ENCODE peak calls at places on chromosome 7, in four cellular contexts. W is CD4-positive, CD25-positive, alpha-beta regulatory T cell; Q is CD4-positive, alpha-beta memory T cell; T is psoas muscle. B is an unnamed sample.

GRCh38 chr7:73841689-73842247 is 548 bp downstream of the METTL27 start:
- DNase-seq in W (no peak), T (no peak), Q (no peak), B (no peak)

GRCh38 chr7:5646846-5647245 is 134.6 kb downstream of the RNF216 start:
- DNase-seq in W (no peak), Q (no peak), T (no peak), B (no peak)

GRCh38 chr7:111827863-111828504 is 265.7 kb upstream of the IMMP2L start:
- DNase-seq in T (no peak), W (no peak), Q (no peak), B (no peak)

GRCh38 chr7:135414208-135414607 is 95.7 kb downstream of the CNOT4 start:
- DNase-seq in T (no peak), Q (no peak), W (no peak), B (no peak)

GRCh38 chr7:33248663-33249062 is 119.3 kb downstream of the BBS9 start:
- DNase-seq in Q (no peak), T (no peak), W (no peak), B (no peak)

GRCh38 chr7:64876792-64877713 is 26.0 kb upstream of the ZNF273 start:
- DNase-seq in Q (peak; percentile 62), W (peak; percentile 56), T (peak; percentile 68), B (peak; percentile 47)

GRCh38 chr7:266851-267840 is 22.8 kb upstream of the FOXL3 start:
- DNase-seq in T (peak; percentile 30), Q (no peak), W (no peak), B (no peak)

GRCh38 chr7:924541-925231 is 29.8 kb downstream of the ADAP1 start:
- DNase-seq in T (no peak), Q (no peak), W (peak; percentile 69), B (no peak)

GRCh38 chr7:69517985-69518731 is 80.1 kb upstream of the AUTS2 start:
- DNase-seq in Q (no peak), T (peak; percentile 30), W (no peak), B (no peak)

GRCh38 chr7:42662862-42663261 is 249.0 kb downstream of the C7orf25 start:
- DNase-seq in T (no peak), W (no peak), Q (no peak), B (no peak)

GRCh38 chr7:136868496-136869005 is at the start of gene CHRM2:
- DNase-seq in Q (no peak), T (no peak), W (no peak), B (no peak)

GRCh38 chr7:123865517-123866117 is 20.6 kb downstream of the HYAL4 start:
- DNase-seq in W (peak; percentile 73), T (no peak), Q (peak; percentile 38), B (peak; percentile 7)

GRCh38 chr7:155848691-155849690 is 36.7 kb upstream of the SHH start:
- DNase-seq in Q (no peak), W (no peak), T (no peak), B (no peak)

GRCh38 chr7:151853896-151854807 is 22.8 kb downstream of the PRKAG2 start:
- DNase-seq in Q (no peak), T (peak; percentile 75), W (no peak), B (no peak)

GRCh38 chr7:96426027-96426426 is 104.1 kb upstream of the SLC25A13 start:
- DNase-seq in W (no peak), T (no peak), Q (no peak), B (no peak)

GRCh38 chr7:127922661-127923060 is 108.6 kb downstream of the LRRC4 start:
- DNase-seq in W (no peak), Q (no peak), T (no peak), B (no peak)
- H3K4me1 ChIP-seq in W (no peaks in the 10 kb centered on the region), Q (no peaks in the 10 kb centered on the region), T (no peaks in the 10 kb centered on the region), B (no peaks in the 10 kb centered on the region)

GRCh38 chr7:104123786-104124185 is 84.0 kb downstream of the ORC5 start:
- DNase-seq in T (no peak), W (no peak), Q (no peak), B (no peak)

GRCh38 chr7:104126411-104126841 is 81.4 kb downstream of the ORC5 start:
- DNase-seq in W (no peak), T (no peak), Q (no peak), B (no peak)

GRCh38 chr7:104127204-104127603 is 80.6 kb downstream of the ORC5 start:
- DNase-seq in Q (no peak), W (no peak), T (no peak), B (no peak)

GRCh38 chr7:104124469-104124868 is 83.3 kb downstream of the ORC5 start:
- DNase-seq in W (no peak), T (no peak), Q (no peak), B (no peak)

DNA sequence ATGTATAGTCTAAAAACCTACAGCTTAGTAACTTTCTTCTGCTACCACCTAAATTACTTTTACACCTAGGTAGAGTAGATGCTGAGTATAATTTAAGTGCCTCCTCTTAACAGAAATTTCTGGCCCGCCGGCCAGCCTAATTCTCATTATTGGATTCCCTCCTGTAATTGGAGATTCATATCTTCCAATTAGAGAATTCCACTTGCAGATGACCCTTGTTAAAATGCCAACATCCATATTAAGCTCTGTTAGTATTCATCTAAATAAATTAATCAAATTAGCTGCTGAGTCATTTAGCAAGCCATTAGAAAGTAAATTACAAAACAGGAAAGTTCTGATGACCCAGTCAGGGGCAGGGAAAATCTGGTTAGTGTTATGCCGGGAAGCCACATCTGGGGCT is 82.9 kb downstream of the ORC5 start:
- DNase-seq in T (no peak), Q (no peak), W (no peak), B (no peak)
- H3K4me1 ChIP-seq in T (peaks cover 11% of the 10 kb centered on the region), Q (no peaks in the 10 kb centered on the region), W (no peaks in the 10 kb centered on the region), B (no peaks in the 10 kb centered on the region)

DNA sequence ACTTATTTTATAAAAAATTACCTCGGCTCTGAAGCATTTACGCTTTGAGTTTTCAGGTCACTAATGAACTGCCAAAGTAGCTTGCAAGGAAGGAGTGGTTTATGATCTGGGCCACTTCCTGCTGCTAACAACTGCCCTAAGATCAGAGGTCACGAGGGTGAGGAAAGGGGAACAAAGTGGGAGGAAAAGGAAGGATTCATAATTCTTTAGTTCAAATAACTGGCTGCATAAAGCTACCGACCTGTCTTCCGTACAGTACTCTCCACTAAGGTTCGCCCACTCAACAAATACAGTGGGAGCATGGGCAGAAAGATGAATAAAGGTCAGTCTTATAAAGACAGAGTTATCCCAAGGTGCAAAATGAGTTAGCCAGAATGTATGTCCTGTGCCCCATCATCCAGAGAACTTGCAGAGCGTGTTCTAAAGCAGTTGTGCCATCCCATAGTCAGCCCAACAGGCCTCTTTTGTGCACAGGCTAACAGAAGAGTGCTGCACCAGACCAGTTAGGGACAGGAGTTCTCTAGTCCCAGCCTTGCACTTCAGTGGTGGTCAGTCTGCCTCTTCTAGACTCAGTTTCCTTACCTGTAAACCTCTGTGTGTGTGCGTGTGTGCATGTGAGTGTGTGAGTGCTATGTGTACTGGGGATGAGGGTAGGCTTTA is 65.9 kb downstream of the CREB3L2 start:
- DNase-seq in Q (peak; percentile 11), T (no peak), W (peak; percentile 61), B (peak; percentile 17)
- H3K4me1 ChIP-seq in Q (peaks cover 35% of the 10 kb centered on the region), T (peaks cover 44% of the 10 kb centered on the region), W (peaks cover 31% of the 10 kb centered on the region), B (peaks cover 21% of the 10 kb centered on the region)

DNA sequence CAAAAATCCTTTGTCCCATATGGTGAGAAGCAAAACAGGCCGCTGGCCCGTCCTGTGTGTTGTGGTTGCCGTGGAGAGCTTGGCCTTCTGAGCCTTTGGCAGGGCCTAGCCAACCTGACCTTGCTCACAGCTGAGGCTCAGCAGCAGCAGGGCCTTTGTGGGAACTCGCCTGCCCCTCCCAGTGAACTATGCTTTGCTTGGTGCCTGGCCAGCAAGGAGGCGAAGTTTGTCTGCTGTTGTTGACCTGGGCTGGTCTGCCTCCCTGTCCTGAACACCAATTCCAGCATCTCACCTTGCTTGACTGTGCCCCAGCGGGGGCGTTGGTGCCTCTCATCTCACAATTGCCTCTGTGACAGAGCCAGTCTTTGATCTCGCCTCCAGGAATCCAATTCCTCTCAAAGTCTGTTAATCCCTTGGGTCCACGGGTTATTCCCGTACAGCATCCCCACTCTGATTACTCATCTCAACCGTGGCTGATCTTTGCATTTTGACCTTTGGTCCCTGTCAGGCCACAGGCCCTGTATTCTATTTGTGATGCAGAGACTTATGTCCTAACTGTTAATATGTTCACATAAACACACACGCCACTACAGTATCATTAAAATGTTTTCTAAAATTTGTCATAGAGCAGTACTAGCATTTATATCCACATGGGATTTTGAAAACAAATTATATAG is 22.6 kb downstream of the EPDR1 start:
- DNase-seq in T (peak; percentile 74), W (no peak), Q (no peak), B (no peak)
- H3K4me1 ChIP-seq in T (peaks cover 44% of the 10 kb centered on the region), W (no peaks in the 10 kb centered on the region), Q (no peaks in the 10 kb centered on the region), B (no peaks in the 10 kb centered on the region)

GRCh38 chr7:129859188-129859587 is 93.6 kb downstream of the UBE2H start:
- DNase-seq in W (no peak), Q (no peak), T (no peak), B (no peak)
- H3K4me1 ChIP-seq in W (peaks cover 7% of the 10 kb centered on the region), Q (peaks cover 50% of the 10 kb centered on the region), T (peaks cover 78% of the 10 kb centered on the region), B (peaks cover 2% of the 10 kb centered on the region)

GRCh38 chr7:127362364-127363027 is 30.0 kb downstream of the ZNF800 start:
- DNase-seq in T (no peak), Q (no peak), W (no peak), B (no peak)

GRCh38 chr7:127361736-127362135 is 30.8 kb downstream of the ZNF800 start:
- DNase-seq in T (no peak), W (no peak), Q (no peak), B (no peak)

GRCh38 chr7:127353897-127354296 is 38.6 kb downstream of the ZNF800 start:
- DNase-seq in W (no peak), T (no peak), Q (no peak), B (no peak)

GRCh38 chr7:127359011-127359410 is 33.5 kb downstream of the ZNF800 start:
- DNase-seq in T (no peak), W (no peak), Q (no peak), B (no peak)
- H3K4me1 ChIP-seq in T (no peaks in the 10 kb centered on the region), W (no peaks in the 10 kb centered on the region), Q (no peaks in the 10 kb centered on the region), B (no peaks in the 10 kb centered on the region)

DNA sequence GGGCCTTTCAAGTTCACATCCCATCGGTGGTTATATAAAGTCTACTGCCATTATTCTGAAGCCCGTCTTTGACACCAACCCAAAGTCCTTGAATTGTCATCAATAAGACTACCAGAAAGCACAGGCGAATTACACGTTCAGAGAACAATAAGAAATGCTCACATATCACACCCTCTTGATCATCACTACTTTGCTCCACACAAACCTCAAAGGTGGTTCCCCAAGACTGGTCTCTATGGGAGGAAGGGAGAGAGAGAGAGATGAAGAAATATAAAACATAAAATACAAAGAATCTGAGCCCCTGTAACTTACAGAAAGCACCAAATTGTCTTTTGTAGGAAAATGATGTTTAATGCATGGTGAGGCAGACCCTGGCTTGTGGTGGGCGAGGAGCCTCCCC is 4.4 kb downstream of the HIPK2 start:
- DNase-seq in W (peak; percentile 35), Q (no peak), T (no peak), B (no peak)
- H3K4me1 ChIP-seq in W (peaks cover 24% of the 10 kb centered on the region), Q (peaks cover 70% of the 10 kb centered on the region), T (peaks cover 56% of the 10 kb centered on the region), B (peaks cover 35% of the 10 kb centered on the region)

DNA sequence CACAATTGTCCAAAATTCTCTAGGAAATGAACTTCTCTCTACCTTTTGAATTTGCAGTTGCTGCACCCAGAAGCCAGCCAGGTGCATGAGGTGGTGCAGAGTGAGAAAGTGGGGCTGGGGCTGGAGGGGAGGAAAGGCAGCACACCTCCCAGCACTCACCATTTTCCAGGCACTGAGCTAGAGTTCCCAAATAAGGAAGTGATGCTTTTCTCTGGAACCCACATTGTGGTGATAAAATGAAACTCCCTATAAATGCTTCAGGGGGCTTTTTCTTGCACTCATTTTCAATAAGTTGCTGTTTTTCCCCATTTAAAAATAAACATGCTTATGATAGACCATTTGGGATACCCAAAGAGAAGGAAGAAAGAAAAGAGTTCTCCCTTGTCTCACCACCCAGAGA is 42.7 kb upstream of the TNS3 start:
- DNase-seq in Q (no peak), T (no peak), W (no peak), B (no peak)
- H3K4me1 ChIP-seq in Q (no peaks in the 10 kb centered on the region), T (no peaks in the 10 kb centered on the region), W (no peaks in the 10 kb centered on the region), B (no peaks in the 10 kb centered on the region)

B was measured in effector memory CD4-positive, alpha-beta T cell.